ENCODE peak calls at places on chromosomes 3 and 15, in seven cellular contexts. F, M, B, L, I, G and V are unnamed samples.

GRCh38 chr3:61117045-61117898 is 134.0 kb downstream of the FHIT start:
- DNase-seq in F (no peak), M (no peak), B (no peak), L (no peak), I (no peak), G (no peak), V (no peak)

GRCh38 chr3:16252243-16252978 is 12.3 kb downstream of the DPH3 start:
- DNase-seq in F (no peak), M (no peak), B (peak; percentile 38), L (no peak), I (no peak), G (no peak), V (no peak)

GRCh38 chr3:14768182-14768790 is 50.5 kb upstream of the FGD5 start:
- DNase-seq in F (no peak), M (no peak), B (no peak), L (no peak), I (no peak), G (no peak), V (no peak)

GRCh38 chr3:45092132-45093031 is 53.8 kb downstream of the CDCP1 start:
- DNase-seq in F (no peak), M (no peak), B (no peak), L (no peak), I (no peak), G (no peak), V (no peak)

GRCh38 chr3:172201136-172201989 is 162.0 kb downstream of the FNDC3B start:
- DNase-seq in F (no peak), M (no peak), B (peak; percentile 58), L (peak; percentile 77), I (no peak), G (peak; percentile 96), V (no peak)

GRCh38 chr3:42032693-42033349 is 58.3 kb upstream of the TRAK1 start:
- DNase-seq in F (no peak), M (no peak), B (peak; percentile 73), L (peak; percentile 85), I (no peak), G (peak; percentile 99), V (no peak)

GRCh38 chr3:23055733-23056376 is 147.3 kb upstream of the UBE2E2 start:
- DNase-seq in F (no peak), M (no peak), B (no peak), L (no peak), I (no peak), G (peak; percentile 73), V (no peak)

GRCh38 chr3:183764854-183765731 is 60.3 kb downstream of the MAP6D1 start:
- DNase-seq in F (no peak), M (no peak), B (no peak), L (no peak), I (no peak), G (no peak), V (no peak)

GRCh38 chr15:29939404-29939803 is 117.1 kb upstream of the TJP1 start:
- DNase-seq in F (no peak), M (no peak), B (no peak), L (no peak), I (no peak), G (no peak), V (no peak)

GRCh38 chr15:68495221-68495950 is 63.4 kb upstream of the ITGA11 start:
- DNase-seq in F (peak; percentile 7), M (no peak), B (no peak), L (no peak), I (no peak), G (no peak), V (no peak)

GRCh38 chr3:23377928-23378672 is 175.0 kb downstream of the UBE2E2 start:
- DNase-seq in F (no peak), M (no peak), B (no peak), L (no peak), I (no peak), G (no peak), V (no peak)

GRCh38 chr15:31328999-31329639 is 2.5 kb downstream of the KLF13 start:
- DNase-seq in F (no peak), M (no peak), B (peak; percentile 67), L (no peak), I (no peak), G (no peak), V (no peak)

GRCh38 chr3:159807137-159808028 is 181.3 kb upstream of the IL12A start:
- DNase-seq in F (no peak), M (no peak), B (no peak), L (no peak), I (no peak), G (no peak), V (no peak)

GRCh38 chr3:186254676-186255665 is 107.1 kb downstream of the DGKG start:
- DNase-seq in F (no peak), M (peak; percentile 69), B (peak; percentile 44), L (no peak), I (no peak), G (no peak), V (no peak)

DNA sequence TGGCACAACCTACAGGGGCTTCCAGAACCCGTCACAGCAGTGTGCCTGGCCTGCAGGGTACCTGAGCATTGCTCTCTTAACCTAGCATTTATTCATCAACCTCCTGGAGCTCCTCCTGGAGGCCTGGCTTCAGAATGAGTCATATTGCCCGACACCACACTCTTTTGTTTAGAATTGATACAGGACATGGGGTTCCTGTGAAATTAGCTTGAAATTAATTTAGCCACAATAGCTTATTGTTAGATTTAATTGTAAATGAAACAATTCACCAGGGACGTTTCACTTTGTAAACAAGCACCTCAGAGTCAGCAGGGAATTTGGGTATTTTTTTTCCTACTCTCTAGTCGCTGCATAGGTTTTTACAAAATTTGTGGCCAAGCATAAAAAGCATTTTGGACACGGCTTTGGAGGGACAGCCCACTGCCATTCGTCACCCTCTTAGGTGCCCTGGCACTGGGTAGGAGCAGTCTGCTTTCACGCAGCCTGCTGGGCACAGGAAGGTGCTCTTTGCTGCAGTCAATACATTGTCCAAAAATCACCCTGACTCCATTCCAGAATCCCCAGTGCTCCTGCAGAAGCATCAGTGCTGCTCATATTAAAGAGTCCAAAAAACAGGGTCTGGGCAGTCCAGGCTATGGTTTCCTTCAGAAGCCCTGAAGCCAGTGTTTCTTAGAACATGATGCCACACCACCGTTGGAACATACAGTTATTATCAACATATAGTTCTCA is 60.8 kb upstream of the MEF2A start:
- DNase-seq in F (no peak), M (peak; percentile 49), B (no peak), L (no peak), I (no peak), G (no peak), V (no peak)
- TF ChIP-seq CTCF in F (no peak), M (peak; percentile 32), B (no peak), L (no peak), I (no peak), G (peak; percentile 3), V (no peak)

GRCh38 chr15:86685263-86685662 is 605.6 kb downstream of the AGBL1 start:
- DNase-seq in F (no peak), M (no peak), B (no peak), L (no peak), I (no peak), G (no peak), V (no peak)

GRCh38 chr15:86690566-86690965 is 610.9 kb downstream of the AGBL1 start:
- DNase-seq in F (no peak), M (no peak), B (no peak), L (no peak), I (no peak), G (no peak), V (no peak)

DNA sequence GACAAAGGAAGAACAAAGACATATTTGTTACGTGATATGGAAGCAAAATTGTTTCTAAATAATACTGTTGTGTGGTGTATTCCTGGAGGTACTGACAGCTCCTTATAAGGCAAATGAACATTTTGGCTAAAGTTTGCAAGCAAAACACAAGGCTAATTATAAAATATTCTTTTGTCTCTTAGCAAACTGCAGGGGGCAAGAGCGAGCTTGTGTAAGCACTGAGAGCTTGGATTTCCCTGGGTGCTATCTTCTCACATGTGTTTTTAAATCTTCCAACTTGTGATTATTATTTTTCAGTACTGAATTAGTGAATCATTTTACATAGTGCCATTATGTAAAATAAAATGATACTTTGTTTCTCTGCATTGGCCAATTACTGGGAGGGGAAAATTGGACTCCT is 611.4 kb downstream of the AGBL1 start:
- DNase-seq in F (no peak), M (no peak), B (no peak), L (no peak), I (no peak), G (no peak), V (no peak)
- TF ChIP-seq CTCF in F (no peak), M (no peak), B (no peak), L (peak; percentile 27), I (no peak), G (no peak), V (peak; percentile 49)

DNA sequence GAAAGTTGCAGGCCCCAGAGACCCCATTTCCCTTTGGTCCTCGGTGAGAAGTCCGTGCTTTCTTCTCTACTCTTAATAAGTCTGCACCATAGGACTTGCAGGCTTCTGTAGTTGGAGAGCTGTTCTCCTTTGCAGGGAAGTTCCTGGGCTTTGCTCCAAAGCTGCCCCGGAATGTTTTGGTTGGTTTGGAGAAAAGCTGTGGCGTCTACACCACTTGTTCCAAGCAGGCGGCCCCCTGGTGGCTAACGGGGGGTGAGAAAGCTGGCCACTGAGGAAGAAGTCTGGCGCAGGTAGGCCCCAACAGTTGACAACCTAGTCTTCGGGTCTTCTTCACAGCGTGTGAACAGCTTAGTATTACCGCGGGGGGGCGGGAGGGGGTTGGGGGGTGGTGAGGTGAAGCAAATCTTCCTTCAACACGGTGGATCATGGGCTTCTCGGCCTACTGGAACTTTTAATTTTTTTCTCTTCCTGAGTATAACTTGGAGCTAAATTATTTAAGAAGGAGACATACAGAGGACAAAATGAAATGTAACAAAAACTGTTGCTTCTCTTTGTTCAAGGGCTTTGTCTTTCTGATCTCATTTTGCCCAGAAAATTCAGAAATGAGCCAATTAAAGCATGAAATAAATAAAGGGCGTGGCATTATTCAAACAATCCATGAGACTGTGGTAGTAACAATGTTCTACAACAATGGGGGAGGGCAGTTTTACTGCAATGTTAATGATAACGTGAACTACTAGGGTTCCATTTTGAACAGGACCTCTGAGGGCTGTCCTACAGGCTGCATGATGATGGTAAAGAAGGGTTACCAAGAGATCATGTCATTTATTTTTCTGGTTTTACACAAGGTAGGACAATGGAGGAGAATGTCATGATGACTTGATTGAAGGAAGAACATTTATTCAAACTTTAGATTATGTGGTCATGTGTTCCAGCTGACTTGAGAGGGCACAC is 2.2 kb upstream of the THRB start:
- DNase-seq in F (peak; percentile 53), M (no peak), B (peak; percentile 91), L (peak; percentile 80), I (no peak), G (peak; percentile 29), V (peak; percentile 47)
- TF ChIP-seq CTCF in F (peak; percentile 32), M (no peak), B (peak; percentile 34), L (peak; percentile 56), I (no peak), G (peak; percentile 66), V (peak; percentile 63)

GRCh38 chr15:77985031-77985930 is 92.2 kb downstream of the TBC1D2B start:
- DNase-seq in F (no peak), M (no peak), B (no peak), L (no peak), I (no peak), G (no peak), V (no peak)

GRCh38 chr15:77982127-77982490 is 95.4 kb downstream of the TBC1D2B start:
- DNase-seq in F (no peak), M (no peak), B (no peak), L (no peak), I (no peak), G (no peak), V (no peak)

GRCh38 chr15:77983091-77983707 is 94.3 kb downstream of the TBC1D2B start:
- DNase-seq in F (no peak), M (no peak), B (no peak), L (no peak), I (no peak), G (no peak), V (no peak)

GRCh38 chr15:77984446-77984861 is 93.1 kb downstream of the TBC1D2B start:
- DNase-seq in F (no peak), M (no peak), B (no peak), L (no peak), I (no peak), G (no peak), V (no peak)

GRCh38 chr15:77983708-77984445 is 93.6 kb downstream of the TBC1D2B start:
- DNase-seq in F (no peak), M (no peak), B (no peak), L (no peak), I (no peak), G (no peak), V (no peak)
- TF ChIP-seq CTCF in F (no peak), M (no peak), B (no peak), L (no peak), I (no peak), G (no peak), V (no peak)